ENCODE peak calls at places on chromosomes 11 and 22, in four cellular contexts. U, M, I and Z are unnamed samples.

GRCh38 chr11:94297967-94298576 is 6.3 kb upstream of the IZUMO1R start:
- DNase-seq in I (no peak), M (no peak), U (no peak), Z (no peak)

GRCh38 chr22:28139993-28140392 is 220.9 kb upstream of the PITPNB start:
- DNase-seq in U (no peak), I (no peak), M (no peak), Z (no peak)

GRCh38 chr22:17951315-17951714 is 73.0 kb downstream of the MICAL3 start:
- DNase-seq in U (peak; percentile 50), I (no peak), M (no peak), Z (no peak)

GRCh38 chr11:120168960-120169681 is 31.2 kb upstream of the TRIM29 start:
- DNase-seq in U (peak; percentile 30), I (peak; percentile 84), M (peak; percentile 90), Z (peak; percentile 94)

GRCh38 chr22:41810022-41810421 is 9.5 kb downstream of the CCDC134 start:
- DNase-seq in I (no peak), M (no peak), U (no peak), Z (no peak)

GRCh38 chr11:86244063-86244521 is 461 bp upstream of the EED start:
- DNase-seq in U (peak; percentile 81), M (peak; percentile 84), I (peak; percentile 89), Z (peak; percentile 88)

GRCh38 chr11:104907521-104908185 is 9.4 kb upstream of the CASP12 start:
- DNase-seq in M (no peak), U (no peak), I (no peak), Z (no peak)

GRCh38 chr22:43293661-43294392 is 49.3 kb downstream of the SCUBE1 start:
- DNase-seq in I (no peak), U (peak; percentile 90), M (peak; percentile 74), Z (no peak)

GRCh38 chr11:62705880-62706831 is 1.1 kb downstream of the BSCL2 start:
- DNase-seq in I (peak; percentile 96), U (peak; percentile 83), M (peak; percentile 96), Z (peak; percentile 97)

GRCh38 chr11:36364551-36364950 is 68.5 kb downstream of the PRR5L start:
- DNase-seq in I (no peak), M (no peak), U (no peak), Z (no peak)

GRCh38 chr11:69075421-69076128 is 26.8 kb downstream of the TPCN2 start:
- DNase-seq in M (no peak), U (no peak), I (no peak), Z (no peak)

GRCh38 chr11:1054143-1055108 is 17.9 kb upstream of the MUC6 start:
- DNase-seq in U (no peak), M (no peak), I (peak; percentile 11), Z (peak; percentile 85)

GRCh38 chr22:23565288-23565941 is 14.7 kb downstream of the IGLL1 start:
- DNase-seq in M (no peak), I (peak; percentile 54), U (no peak), Z (peak; percentile 67)

GRCh38 chr11:119691020-119691666 is 37.9 kb downstream of the NECTIN1 start:
- DNase-seq in I (no peak), U (no peak), M (peak; percentile 35), Z (no peak)

GRCh38 chr11:27391336-27392015 is 28.5 kb upstream of the CCDC34 start:
- DNase-seq in U (no peak), I (no peak), M (no peak), Z (no peak)

GRCh38 chr11:73716153-73717056 is 44.5 kb downstream of the RAB6A start:
- DNase-seq in U (peak; percentile 4), I (no peak), M (no peak), Z (peak; percentile 21)

GRCh38 chr11:102780491-102780918 is at the start of gene MMP10:
- DNase-seq in I (no peak), U (peak; percentile 21), M (no peak), Z (no peak)

GRCh38 chr22:35437038-35437437 is 37.1 kb downstream of the MCM5 start:
- DNase-seq in I (no peak), M (peak; percentile 81), U (no peak), Z (peak; percentile 54)

GRCh38 chr11:86015699-86016098 is 53.2 kb downstream of the PICALM start:
- DNase-seq in M (no peak), U (no peak), I (no peak), Z (no peak)

GRCh38 chr11:57126766-57127400 is 54.9 kb upstream of the LRRC55 start:
- DNase-seq in M (no peak), U (no peak), I (no peak), Z (no peak)

GRCh38 chr22:20464912-20465758 is 27.5 kb upstream of the SCARF2 start:
- DNase-seq in U (no peak), I (no peak), M (no peak), Z (no peak)

GRCh38 chr22:20469110-20469855 is 26.3 kb downstream of the KLHL22 start:
- DNase-seq in I (no peak), M (peak; percentile 62), U (no peak), Z (no peak)

GRCh38 chr22:20465759-20466077 is 28.1 kb upstream of the SCARF2 start:
- DNase-seq in I (no peak), M (no peak), U (no peak), Z (no peak)

GRCh38 chr22:20464096-20464614 is 26.5 kb upstream of the SCARF2 start:
- DNase-seq in M (no peak), U (no peak), I (no peak), Z (no peak)

DNA sequence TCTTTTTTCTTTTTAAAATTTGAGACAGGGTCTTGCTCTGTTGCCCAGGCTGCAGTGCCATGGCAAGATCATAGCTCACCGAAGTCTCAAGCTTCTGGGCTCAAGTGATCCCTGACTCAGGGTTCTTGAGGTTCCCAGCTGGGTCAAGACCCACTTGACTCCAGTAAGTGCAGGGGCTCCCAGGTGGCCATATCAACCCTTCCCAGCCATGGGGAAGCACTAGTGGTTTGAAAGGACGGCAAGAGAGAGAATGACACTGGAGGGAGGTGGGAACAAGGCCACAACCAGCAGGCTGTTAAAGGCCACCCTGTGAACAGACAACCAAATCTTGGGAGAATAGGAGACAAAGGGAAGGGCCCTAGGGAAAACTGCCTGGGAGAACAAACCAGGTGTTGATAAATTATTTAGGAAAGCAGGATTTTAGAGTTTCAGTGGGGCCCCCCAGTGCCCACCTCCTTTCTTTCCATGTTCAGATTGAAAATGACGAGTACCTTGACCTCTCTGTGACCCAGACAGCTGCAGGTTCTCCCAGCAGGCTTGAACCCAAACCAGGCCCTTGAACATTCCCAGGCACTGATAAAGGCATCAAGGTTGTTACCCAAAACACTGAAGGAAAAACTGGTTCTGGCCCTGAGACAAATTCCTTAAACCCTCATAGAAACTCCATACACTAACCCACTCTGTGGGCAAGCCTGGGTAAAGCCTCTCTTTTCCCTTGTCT is 28.8 kb downstream of the KLHL22 start:
- DNase-seq in M (no peak), U (no peak), I (no peak), Z (no peak)
- TF ChIP-seq FOXJ3 in M (no peak), U (no peak), I (no peak), Z (no peak)

GRCh38 chr11:123132881-123133280 is 62.2 kb downstream of the CLMP start:
- DNase-seq in I (no peak), U (no peak), M (no peak), Z (no peak)

GRCh38 chr11:123125169-123125568 is 63.2 kb upstream of the HSPA8 start:
- DNase-seq in M (no peak), U (no peak), I (no peak), Z (no peak)

DNA sequence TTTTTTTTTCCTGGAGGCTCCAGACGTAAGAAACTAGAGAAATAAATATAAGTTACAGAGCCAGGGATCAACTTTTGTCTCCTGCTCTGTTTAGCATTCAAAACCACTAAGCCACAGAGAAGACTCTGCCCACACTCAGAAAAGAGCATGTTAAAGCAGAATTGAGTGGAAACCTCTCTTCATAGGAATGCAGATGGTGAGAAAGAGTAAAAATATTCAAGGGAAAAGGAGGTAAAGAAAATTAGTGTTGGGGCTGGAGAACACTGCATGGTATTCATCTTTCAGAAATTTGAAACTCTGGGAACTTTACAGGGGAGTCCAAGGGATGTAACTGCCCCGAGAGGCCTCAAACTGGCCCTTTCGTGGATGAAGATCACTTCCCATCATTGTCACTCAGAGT is 65.1 kb downstream of the CLMP start:
- DNase-seq in M (no peak), I (no peak), U (no peak), Z (no peak)
- TF ChIP-seq FOXJ3 in M (no peak), I (no peak), U (no peak), Z (no peak)

GRCh38 chr11:2314136-2314524 is 12.3 kb downstream of the TSPAN32 start:
- DNase-seq in M (no peak), U (no peak), I (no peak), Z (no peak)

GRCh38 chr11:2316169-2316962 is 14.6 kb downstream of the TSPAN32 start:
- DNase-seq in M (no peak), I (no peak), U (no peak), Z (peak; percentile 39)

GRCh38 chr11:2313051-2313951 is 11.5 kb downstream of the TSPAN32 start:
- DNase-seq in U (no peak), I (no peak), M (peak; percentile 54), Z (no peak)

GRCh38 chr11:2315395-2316168 is 13.8 kb downstream of the TSPAN32 start:
- DNase-seq in M (no peak), I (no peak), U (no peak), Z (no peak)

DNA sequence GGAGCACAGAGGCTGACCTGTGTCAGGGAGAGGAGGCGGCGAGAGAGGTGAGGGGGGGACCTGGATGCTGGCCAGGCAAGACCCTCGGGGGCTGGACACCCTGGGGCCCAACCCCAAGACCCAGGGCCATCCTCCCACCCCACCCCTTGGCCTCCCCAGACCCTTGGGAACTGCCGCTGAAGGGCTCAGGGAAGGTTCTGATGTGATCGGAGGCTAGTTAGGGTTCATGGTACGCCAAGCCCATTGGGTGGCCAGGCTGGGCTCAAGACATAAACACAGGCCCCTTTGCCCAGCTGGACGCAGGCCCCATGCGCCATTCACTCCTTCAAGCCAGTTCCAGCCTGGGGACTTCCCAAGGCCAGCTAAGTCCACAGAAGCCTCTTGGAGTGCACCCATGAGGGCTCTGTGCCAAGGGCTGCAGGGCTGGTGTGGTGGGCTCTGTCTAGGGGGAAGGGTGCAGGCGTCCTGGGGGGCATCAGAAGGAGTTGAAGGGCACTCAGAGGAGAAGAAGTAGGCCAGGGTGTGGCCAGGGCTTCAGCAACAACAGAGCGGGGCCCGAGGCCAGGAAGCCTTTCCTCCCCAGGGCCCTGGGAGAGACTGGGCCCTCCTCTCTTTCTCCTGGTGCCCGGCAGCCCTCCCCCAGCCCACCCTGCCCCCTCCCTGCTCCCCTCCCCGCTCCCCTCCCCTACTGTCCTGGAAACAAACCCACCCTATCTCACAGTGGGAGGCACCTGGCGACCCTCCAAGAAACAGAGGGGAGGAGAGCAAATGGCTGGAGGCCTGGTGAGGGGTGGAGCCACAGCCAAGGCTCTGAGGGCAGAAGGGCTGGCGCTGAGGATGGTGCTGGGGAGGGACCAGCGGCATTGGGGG is 12.9 kb downstream of the TSPAN32 start:
- DNase-seq in M (peak; percentile 46), I (no peak), U (no peak), Z (peak; percentile 95)
- TF ChIP-seq FOXJ3 in M (no peak), I (no peak), U (no peak), Z (no peak)

DNA sequence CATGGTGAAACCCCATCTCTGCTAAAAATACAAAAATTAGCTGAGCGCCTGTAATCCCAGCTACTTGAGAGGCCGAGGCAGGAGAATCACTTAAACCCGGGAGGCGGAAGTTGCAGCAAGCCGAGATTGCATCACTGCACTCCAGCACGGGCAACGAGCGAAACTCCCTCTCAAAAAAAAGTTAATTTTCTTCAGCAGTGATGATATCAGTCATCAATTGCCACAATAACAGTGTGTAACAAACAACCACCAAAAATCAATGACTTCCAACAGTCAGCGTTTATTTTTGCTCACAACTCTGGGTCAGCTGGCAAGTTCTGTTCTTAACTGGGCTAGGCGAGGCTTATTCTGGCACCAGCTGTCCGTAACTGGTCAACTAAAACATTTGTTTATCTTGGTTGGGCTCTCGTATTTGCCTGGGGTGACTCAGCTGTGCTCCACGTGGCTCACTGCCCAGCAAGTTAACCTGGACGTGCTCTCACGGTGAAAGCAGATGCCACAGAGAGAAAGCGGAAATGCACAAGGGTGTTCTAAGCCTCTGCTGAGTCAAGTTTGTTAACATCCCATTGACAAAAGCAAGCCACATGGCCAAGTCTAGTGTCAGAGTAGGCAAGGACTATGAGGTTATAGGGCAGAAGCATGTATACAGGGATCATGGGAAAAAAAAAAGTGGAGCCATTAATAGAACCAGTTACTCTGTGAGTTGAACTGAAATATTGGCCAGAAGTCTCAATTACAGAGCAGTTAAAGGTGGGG is 52.1 kb downstream of the LHFPL7 start:
- DNase-seq in I (no peak), M (no peak), U (peak; percentile 96), Z (peak; percentile 81)
- TF ChIP-seq FOXJ3 in I (no peak), M (no peak), U (peak; percentile 64), Z (no peak)